ENCODE peak calls at places on chromosomes 4 and X, in six cellular contexts. Q is head of caudate nucleus, Z is A549, T is SJSA1, M is SW480, L is MG63. F is an unnamed sample.

GRCh38 chrX:54357414-54358377 is at the start of gene WNK3:
- DNase-seq in Q (peak; percentile 83), Z (peak; percentile 48), T (peak; percentile 14), M (no peak), L (peak; percentile 36), F (peak; percentile 77)

GRCh38 chr4:58658701-58659100 is 1548.5 kb upstream of the IGFBP7 start:
- DNase-seq in Q (no peak), Z (no peak), T (no peak), M (no peak), L (no peak), F (peak; percentile 7)

GRCh38 chr4:182578402-182578801 is 335.2 kb downstream of the TENM3 start:
- DNase-seq in Q (no peak), Z (peak; percentile 12), T (peak; percentile 69), M (peak; percentile 2), L (no peak), F (no peak)

GRCh38 chrX:115018040-115018647 is 728 bp upstream of the IL13RA2 start:
- DNase-seq in Q (no peak), Z (no peak), T (no peak), M (no peak), L (no peak), F (no peak)

GRCh38 chrX:9189286-9189685 is 155.4 kb upstream of the FAM9B start:
- DNase-seq in Q (no peak), Z (no peak), T (no peak), M (no peak), L (no peak), F (no peak)

GRCh38 chr4:82560853-82561744 is 689 bp downstream of the TMEM150C start:
- DNase-seq in Q (peak; percentile 26), Z (no peak), T (no peak), M (no peak), L (no peak), F (no peak)

GRCh38 chr4:111562811-111563210 is 582.4 kb upstream of the FAM241A start:
- DNase-seq in Q (no peak), Z (no peak), T (peak; percentile 34), M (no peak), L (no peak), F (no peak)

GRCh38 chrX:74421181-74422028 is at the start of gene SLC16A2:
- DNase-seq in Q (peak; percentile 79), Z (peak; percentile 80), T (peak; percentile 55), M (peak; percentile 64), L (peak; percentile 72), F (peak; percentile 81)

GRCh38 chrX:115449742-115450141 is 111.2 kb upstream of the PLS3 start:
- DNase-seq in Q (no peak), Z (peak; percentile 3), T (peak; percentile 0), M (no peak), L (peak; percentile 14), F (no peak)

GRCh38 chr4:169485791-169486742 is 126.3 kb downstream of the NEK1 start:
- DNase-seq in Q (peak; percentile 62), Z (peak; percentile 47), T (peak; percentile 40), M (peak; percentile 29), L (no peak), F (peak; percentile 77)

GRCh38 chr4:184444215-184444952 is 30.0 kb downstream of the IRF2 start:
- DNase-seq in Q (no peak), Z (no peak), T (no peak), M (no peak), L (no peak), F (no peak)

GRCh38 chrX:30653415-30654131 is at the start of gene GK:
- DNase-seq in Q (peak; percentile 15), Z (no peak), T (peak; percentile 35), M (peak; percentile 14), L (no peak), F (no peak)

GRCh38 chr4:82126641-82127040 is 247.2 kb downstream of the HNRNPD start:
- DNase-seq in Q (no peak), Z (no peak), T (no peak), M (no peak), L (no peak), F (no peak)

GRCh38 chrX:151081016-151081415 is 95.4 kb upstream of the GPR50 start:
- DNase-seq in Q (no peak), Z (no peak), T (no peak), M (no peak), L (no peak), F (no peak)

GRCh38 chrX:7586126-7586525 is 256.8 kb upstream of the VCX start:
- DNase-seq in Q (no peak), Z (no peak), T (no peak), M (peak; percentile 6), L (no peak), F (no peak)

GRCh38 chr4:3514806-3515421 is 17.3 kb downstream of the LRPAP1 start:
- DNase-seq in Q (no peak), Z (peak; percentile 20), T (no peak), M (no peak), L (no peak), F (peak; percentile 58)

GRCh38 chrX:28189011-28189410 is 207.8 kb upstream of the DCAF8L1 start:
- DNase-seq in Q (no peak), Z (peak; percentile 26), T (no peak), M (peak; percentile 58), L (no peak), F (peak; percentile 46)

GRCh38 chr4:40121515-40121914 is 64.9 kb downstream of the N4BP2 start:
- DNase-seq in Q (peak; percentile 3), Z (peak; percentile 43), T (peak; percentile 9), M (no peak), L (peak; percentile 35), F (peak; percentile 22)

GRCh38 chrX:74286950-74287349 is 17.0 kb upstream of the ZCCHC13 start:
- DNase-seq in Q (no peak), Z (peak; percentile 28), T (peak; percentile 36), M (peak; percentile 11), L (no peak), F (no peak)

GRCh38 chr4:172900880-172901279 is 267.7 kb upstream of the GALNT7 start:
- DNase-seq in Q (no peak), Z (no peak), T (no peak), M (no peak), L (no peak), F (no peak)

GRCh38 chr4:108173599-108174057 is 4.9 kb upstream of the LEF1 start:
- DNase-seq in Q (no peak), Z (no peak), T (no peak), M (no peak), L (no peak), F (no peak)

GRCh38 chrX:2676794-2677675 is 14.1 kb upstream of the CD99 start:
- DNase-seq in Q (no peak), Z (peak; percentile 59), T (no peak), M (peak; percentile 36), L (no peak), F (no peak)

GRCh38 chrX:131066237-131066636 is 8.1 kb downstream of the ARHGAP36 start:
- DNase-seq in Q (no peak), Z (no peak), T (no peak), M (no peak), L (no peak), F (no peak)

F was measured in putamen.